ENCODE peak calls at places on chromosomes 1 and 21, in nine cellular contexts. One of them, this sample, is unnamed.

GRCh38 chr1:109892476-109893368 is 17.9 kb upstream of the CSF1 start:
- DNase-seq in H9: no peak
- DNase-seq in HCT116: no peak
- DNase-seq in H1: no peak
- DNase-seq in GM23248: peak; percentile 14
- DNase-seq in trophoblast cell: no peak
- DNase-seq in GM23338: no peak
- DNase-seq in hepatocyte: peak; percentile 43
- DNase-seq in PC-3: no peak
- DNase-seq in this sample: no peak

GRCh38 chr1:242083742-242084141 is 84.8 kb upstream of the MAP1LC3C start:
- DNase-seq in H9: no peak
- DNase-seq in HCT116: no peak
- DNase-seq in H1: no peak
- DNase-seq in GM23248: no peak
- DNase-seq in trophoblast cell: no peak
- DNase-seq in GM23338: no peak
- DNase-seq in hepatocyte: no peak
- DNase-seq in PC-3: no peak
- DNase-seq in this sample: no peak

GRCh38 chr1:29838738-29839320 is 602.5 kb downstream of the PTPRU start:
- DNase-seq in H9: no peak
- DNase-seq in HCT116: no peak
- DNase-seq in H1: peak; percentile 27
- DNase-seq in GM23248: no peak
- DNase-seq in trophoblast cell: no peak
- DNase-seq in GM23338: no peak
- DNase-seq in hepatocyte: no peak
- DNase-seq in PC-3: no peak
- DNase-seq in this sample: no peak

GRCh38 chr1:173206816-173207595 is at the start of gene TNFSF4:
- DNase-seq in H9: no peak
- DNase-seq in HCT116: no peak
- DNase-seq in H1: no peak
- DNase-seq in GM23248: peak; percentile 62
- DNase-seq in trophoblast cell: peak; percentile 54
- DNase-seq in GM23338: peak; percentile 8
- DNase-seq in hepatocyte: no peak
- DNase-seq in PC-3: no peak
- DNase-seq in this sample: peak; percentile 71

GRCh38 chr1:211082824-211083223 is 51.1 kb downstream of the KCNH1 start:
- DNase-seq in H9: no peak
- DNase-seq in HCT116: no peak
- DNase-seq in H1: no peak
- DNase-seq in GM23248: no peak
- DNase-seq in trophoblast cell: peak; percentile 26
- DNase-seq in GM23338: no peak
- DNase-seq in hepatocyte: no peak
- DNase-seq in PC-3: no peak
- DNase-seq in this sample: no peak

GRCh38 chr1:222754386-222755139 is 17.6 kb downstream of the FAM177B start:
- DNase-seq in H9: no peak
- DNase-seq in HCT116: no peak
- DNase-seq in H1: no peak
- DNase-seq in GM23248: peak; percentile 99
- DNase-seq in trophoblast cell: peak; percentile 34
- DNase-seq in GM23338: no peak
- DNase-seq in hepatocyte: peak; percentile 71
- DNase-seq in PC-3: peak; percentile 99
- DNase-seq in this sample: peak; percentile 97

GRCh38 chr1:115164484-115164883 is 75.2 kb upstream of the TSPAN2 start:
- DNase-seq in H9: no peak
- DNase-seq in HCT116: no peak
- DNase-seq in H1: no peak
- DNase-seq in GM23248: no peak
- DNase-seq in trophoblast cell: no peak
- DNase-seq in GM23338: no peak
- DNase-seq in hepatocyte: no peak
- DNase-seq in PC-3: no peak
- DNase-seq in this sample: peak; percentile 32

GRCh38 chr1:56696663-56697062 is 51.5 kb downstream of the PRKAA2 start:
- DNase-seq in H9: no peak
- DNase-seq in HCT116: no peak
- DNase-seq in H1: no peak
- DNase-seq in GM23248: no peak
- DNase-seq in trophoblast cell: no peak
- DNase-seq in GM23338: no peak
- DNase-seq in hepatocyte: no peak
- DNase-seq in PC-3: peak; percentile 69
- DNase-seq in this sample: no peak

GRCh38 chr1:35576061-35576765 is 3.1 kb downstream of the TFAP2E start:
- DNase-seq in H9: no peak
- DNase-seq in HCT116: no peak
- DNase-seq in H1: no peak
- DNase-seq in GM23248: peak; percentile 20
- DNase-seq in trophoblast cell: no peak
- DNase-seq in GM23338: peak; percentile 47
- DNase-seq in hepatocyte: no peak
- DNase-seq in PC-3: no peak
- DNase-seq in this sample: no peak

GRCh38 chr1:10888289-10888688 is 91.8 kb upstream of the CASZ1 start:
- DNase-seq in H9: peak; percentile 64
- DNase-seq in HCT116: no peak
- DNase-seq in H1: peak; percentile 67
- DNase-seq in GM23248: no peak
- DNase-seq in trophoblast cell: no peak
- DNase-seq in GM23338: peak; percentile 75
- DNase-seq in hepatocyte: no peak
- DNase-seq in PC-3: no peak
- DNase-seq in this sample: no peak

GRCh38 chr1:119565131-119565772 is 58.2 kb downstream of the HSD3B1 start:
- DNase-seq in H9: no peak
- DNase-seq in HCT116: no peak
- DNase-seq in H1: no peak
- DNase-seq in GM23248: no peak
- DNase-seq in trophoblast cell: no peak
- DNase-seq in GM23338: no peak
- DNase-seq in hepatocyte: no peak
- DNase-seq in PC-3: peak; percentile 72
- DNase-seq in this sample: no peak

GRCh38 chr1:19220080-19220846 is 10.2 kb upstream of the UBR4 start:
- DNase-seq in H9: no peak
- DNase-seq in HCT116: no peak
- DNase-seq in H1: no peak
- DNase-seq in GM23248: no peak
- DNase-seq in trophoblast cell: no peak
- DNase-seq in GM23338: no peak
- DNase-seq in hepatocyte: no peak
- DNase-seq in PC-3: no peak
- DNase-seq in this sample: no peak

GRCh38 chr1:63674238-63674864 is 81.1 kb downstream of the PGM1 start:
- DNase-seq in H9: peak; percentile 85
- DNase-seq in HCT116: peak; percentile 67
- DNase-seq in H1: peak; percentile 79
- DNase-seq in GM23248: peak; percentile 93
- DNase-seq in trophoblast cell: peak; percentile 73
- DNase-seq in GM23338: peak; percentile 92
- DNase-seq in hepatocyte: peak; percentile 88
- DNase-seq in PC-3: peak; percentile 96
- DNase-seq in this sample: peak; percentile 97

GRCh38 chr1:41689139-41689538 is 204.7 kb upstream of the EDN2 start:
- DNase-seq in H9: no peak
- DNase-seq in HCT116: no peak
- DNase-seq in H1: no peak
- DNase-seq in GM23248: no peak
- DNase-seq in trophoblast cell: no peak
- DNase-seq in GM23338: no peak
- DNase-seq in hepatocyte: no peak
- DNase-seq in PC-3: no peak
- DNase-seq in this sample: no peak

GRCh38 chr1:41695118-41695517 is 210.6 kb upstream of the EDN2 start:
- DNase-seq in H9: no peak
- DNase-seq in HCT116: no peak
- DNase-seq in H1: no peak
- DNase-seq in GM23248: peak; percentile 26
- DNase-seq in trophoblast cell: no peak
- DNase-seq in GM23338: no peak
- DNase-seq in hepatocyte: no peak
- DNase-seq in PC-3: no peak
- DNase-seq in this sample: no peak

GRCh38 chr1:41690331-41690730 is 205.8 kb upstream of the EDN2 start:
- DNase-seq in H9: no peak
- DNase-seq in HCT116: no peak
- DNase-seq in H1: no peak
- DNase-seq in GM23248: no peak
- DNase-seq in trophoblast cell: no peak
- DNase-seq in GM23338: no peak
- DNase-seq in hepatocyte: no peak
- DNase-seq in PC-3: no peak
- DNase-seq in this sample: no peak

GRCh38 chr1:41689596-41689995 is 205.1 kb upstream of the EDN2 start:
- DNase-seq in H9: no peak
- DNase-seq in HCT116: no peak
- DNase-seq in H1: no peak
- DNase-seq in GM23248: peak; percentile 16
- DNase-seq in trophoblast cell: no peak
- DNase-seq in GM23338: no peak
- DNase-seq in hepatocyte: no peak
- DNase-seq in PC-3: no peak
- DNase-seq in this sample: no peak

GRCh38 chr1:41691424-41691823 is 206.9 kb upstream of the EDN2 start:
- DNase-seq in H9: no peak
- DNase-seq in HCT116: no peak
- DNase-seq in H1: no peak
- DNase-seq in GM23248: no peak
- DNase-seq in trophoblast cell: no peak
- DNase-seq in GM23338: no peak
- DNase-seq in hepatocyte: no peak
- DNase-seq in PC-3: no peak
- DNase-seq in this sample: no peak
- H3K79me2 ChIP-seq in H9: no peaks in the 10 kb centered on the region
- H3K79me2 ChIP-seq in HCT116: no peaks in the 10 kb centered on the region
- H3K79me2 ChIP-seq in H1: no peaks in the 10 kb centered on the region
- H3K79me2 ChIP-seq in GM23248: no peaks in the 10 kb centered on the region
- H3K79me2 ChIP-seq in trophoblast cell: no peaks in the 10 kb centered on the region
- H3K79me2 ChIP-seq in GM23338: no peaks in the 10 kb centered on the region
- H3K79me2 ChIP-seq in hepatocyte: no peaks in the 10 kb centered on the region
- H3K79me2 ChIP-seq in PC-3: no peaks in the 10 kb centered on the region
- H3K79me2 ChIP-seq in this sample: no peaks in the 10 kb centered on the region

GRCh38 chr1:21926814-21927530 is 10.1 kb downstream of the HSPG2 start:
- DNase-seq in H9: no peak
- DNase-seq in HCT116: no peak
- DNase-seq in H1: no peak
- DNase-seq in GM23248: peak; percentile 89
- DNase-seq in trophoblast cell: no peak
- DNase-seq in GM23338: no peak
- DNase-seq in hepatocyte: no peak
- DNase-seq in PC-3: no peak
- DNase-seq in this sample: peak; percentile 73

GRCh38 chr1:21924503-21925005 is 12.6 kb downstream of the HSPG2 start:
- DNase-seq in H9: no peak
- DNase-seq in HCT116: no peak
- DNase-seq in H1: no peak
- DNase-seq in GM23248: peak; percentile 47
- DNase-seq in trophoblast cell: no peak
- DNase-seq in GM23338: no peak
- DNase-seq in hepatocyte: peak; percentile 26
- DNase-seq in PC-3: no peak
- DNase-seq in this sample: no peak

GRCh38 chr1:21925334-21925940 is 11.7 kb downstream of the HSPG2 start:
- DNase-seq in H9: no peak
- DNase-seq in HCT116: no peak
- DNase-seq in H1: no peak
- DNase-seq in GM23248: no peak
- DNase-seq in trophoblast cell: no peak
- DNase-seq in GM23338: no peak
- DNase-seq in hepatocyte: no peak
- DNase-seq in PC-3: no peak
- DNase-seq in this sample: no peak

GRCh38 chr1:21927531-21928237 is 9.4 kb downstream of the HSPG2 start:
- DNase-seq in H9: no peak
- DNase-seq in HCT116: no peak
- DNase-seq in H1: no peak
- DNase-seq in GM23248: peak; percentile 87
- DNase-seq in trophoblast cell: peak; percentile 61
- DNase-seq in GM23338: no peak
- DNase-seq in hepatocyte: peak; percentile 88
- DNase-seq in PC-3: no peak
- DNase-seq in this sample: no peak

GRCh38 chr1:21926065-21926464 is 11.0 kb downstream of the HSPG2 start:
- DNase-seq in H9: no peak
- DNase-seq in HCT116: no peak
- DNase-seq in H1: no peak
- DNase-seq in GM23248: no peak
- DNase-seq in trophoblast cell: no peak
- DNase-seq in GM23338: no peak
- DNase-seq in hepatocyte: no peak
- DNase-seq in PC-3: no peak
- DNase-seq in this sample: no peak
- H3K79me2 ChIP-seq in H9: peaks cover 2% of the 10 kb centered on the region
- H3K79me2 ChIP-seq in HCT116: peaks cover 22% of the 10 kb centered on the region
- H3K79me2 ChIP-seq in H1: peaks cover 49% of the 10 kb centered on the region
- H3K79me2 ChIP-seq in GM23248: peaks cover 93% of the 10 kb centered on the region
- H3K79me2 ChIP-seq in trophoblast cell: peaks cover 20% of the 10 kb centered on the region
- H3K79me2 ChIP-seq in GM23338: peaks cover 28% of the 10 kb centered on the region
- H3K79me2 ChIP-seq in hepatocyte: peaks cover 67% of the 10 kb centered on the region
- H3K79me2 ChIP-seq in PC-3: peaks cover 43% of the 10 kb centered on the region
- H3K79me2 ChIP-seq in this sample: peaks cover 69% of the 10 kb centered on the region

DNA sequence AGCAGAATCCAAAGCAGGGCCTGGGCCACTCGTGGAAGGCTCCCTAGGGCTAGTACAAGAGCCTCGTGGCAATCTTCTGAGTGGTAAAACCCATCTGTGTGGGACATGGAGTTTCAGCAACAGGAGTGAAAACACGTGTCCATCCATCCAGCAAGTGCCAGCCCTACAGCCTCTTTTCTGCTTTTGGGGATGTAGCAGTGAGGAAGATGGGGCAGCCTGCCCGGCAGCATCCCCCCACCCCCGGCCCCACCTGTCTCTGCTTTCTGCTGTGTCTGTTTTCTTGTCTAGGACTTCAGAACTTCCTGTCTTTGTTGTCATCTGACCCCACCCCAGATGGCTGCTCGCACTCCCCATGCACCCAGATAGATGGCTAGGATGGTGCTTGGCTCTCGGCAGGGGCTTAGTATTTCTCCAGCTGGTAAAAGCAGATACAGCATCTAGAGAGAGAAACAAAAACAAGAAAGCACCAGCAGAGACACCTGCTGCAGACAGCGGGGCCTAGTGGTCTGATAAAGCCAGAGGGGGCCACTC is 1.5 kb downstream of the CPTP start:
- DNase-seq in H9: no peak
- DNase-seq in HCT116: no peak
- DNase-seq in H1: no peak
- DNase-seq in GM23248: no peak
- DNase-seq in trophoblast cell: no peak
- DNase-seq in GM23338: no peak
- DNase-seq in hepatocyte: no peak
- DNase-seq in PC-3: no peak
- DNase-seq in this sample: no peak
- H3K79me2 ChIP-seq in H9: peaks cover 15% of the 10 kb centered on the region
- H3K79me2 ChIP-seq in HCT116: peaks cover 47% of the 10 kb centered on the region
- H3K79me2 ChIP-seq in H1: peaks cover 35% of the 10 kb centered on the region
- H3K79me2 ChIP-seq in GM23248: peaks cover 50% of the 10 kb centered on the region
- H3K79me2 ChIP-seq in trophoblast cell: peaks cover 26% of the 10 kb centered on the region
- H3K79me2 ChIP-seq in GM23338: peaks cover 33% of the 10 kb centered on the region
- H3K79me2 ChIP-seq in hepatocyte: peaks cover 51% of the 10 kb centered on the region
- H3K79me2 ChIP-seq in PC-3: peaks cover 54% of the 10 kb centered on the region
- H3K79me2 ChIP-seq in this sample: peaks cover 41% of the 10 kb centered on the region

GRCh38 chr21:43733529-43734071 is 14.7 kb downstream of the PDXK start:
- DNase-seq in H9: no peak
- DNase-seq in HCT116: no peak
- DNase-seq in H1: no peak
- DNase-seq in GM23248: peak; percentile 86
- DNase-seq in trophoblast cell: peak; percentile 20
- DNase-seq in GM23338: no peak
- DNase-seq in hepatocyte: no peak
- DNase-seq in PC-3: no peak
- DNase-seq in this sample: peak; percentile 85
- H3K79me2 ChIP-seq in H9: peaks cover 3% of the 10 kb centered on the region
- H3K79me2 ChIP-seq in HCT116: peaks cover 83% of the 10 kb centered on the region
- H3K79me2 ChIP-seq in H1: peaks cover 34% of the 10 kb centered on the region
- H3K79me2 ChIP-seq in GM23248: peaks cover 79% of the 10 kb centered on the region
- H3K79me2 ChIP-seq in trophoblast cell: peaks cover 6% of the 10 kb centered on the region
- H3K79me2 ChIP-seq in GM23338: peaks cover 38% of the 10 kb centered on the region
- H3K79me2 ChIP-seq in hepatocyte: peaks cover 82% of the 10 kb centered on the region
- H3K79me2 ChIP-seq in PC-3: peaks cover 94% of the 10 kb centered on the region
- H3K79me2 ChIP-seq in this sample: peaks cover 34% of the 10 kb centered on the region

This sample was measured in fibroblast of lung.